ENCODE peak calls at places on chromosomes 3 and 15, in eight cellular contexts. T is spleen, N is cardiac fibroblast, Y is RWPE2, O is GM12865, D is heart right ventricle, F is fibroblast of mammary gland, V is tibial nerve. U is an unnamed sample.
A peak's percentile ranks its signal among the peaks of the same experiment; 100 is the strongest.

GRCh38 chr15:74835312-74835823 is 7.6 kb downstream of the ULK3 start:
- DNase-seq in F (peak; percentile 52), N (peak; percentile 59), O (peak; percentile 49), D (peak; percentile 49), T (no peak), Y (no peak), V (no peak), U (peak; percentile 57)

GRCh38 chr3:51977449-51978142 is 2.7 kb downstream of the ABHD14A start:
- DNase-seq in N (no peak), T (no peak), O (no peak), V (no peak), F (no peak), Y (no peak), D (no peak), U (no peak)

GRCh38 chr3:182636646-182637045 is 156.7 kb upstream of the ATP11B start:
- DNase-seq in N (peak; percentile 5), O (no peak), F (peak; percentile 2), T (no peak), Y (no peak), V (no peak), D (no peak), U (peak; percentile 3)

GRCh38 chr3:33438284-33438668 is 1.9 kb downstream of the UBP1 start:
- DNase-seq in D (no peak), F (peak; percentile 68), Y (no peak), V (no peak), T (no peak), O (peak; percentile 41), N (peak; percentile 60), U (peak; percentile 40)

GRCh38 chr15:48337626-48338025 is 6.4 kb downstream of the DUT start:
- DNase-seq in D (no peak), N (no peak), V (no peak), O (no peak), Y (no peak), F (no peak), T (no peak), U (no peak)

GRCh38 chr3:62873672-62874397 is 1.4 kb downstream of the CADPS start:
- DNase-seq in F (peak; percentile 26), V (no peak), N (no peak), D (peak; percentile 52), Y (no peak), T (peak; percentile 67), O (peak; percentile 9), U (no peak)

GRCh38 chr3:121661376-121661775 is 673 bp upstream of the HCLS1 start:
- DNase-seq in T (no peak), O (peak; percentile 41), V (no peak), Y (no peak), N (no peak), D (no peak), F (no peak), U (no peak)

GRCh38 chr3:118792191-118792590 is 242.5 kb downstream of the IGSF11 start:
- DNase-seq in T (no peak), N (no peak), V (no peak), F (no peak), O (peak; percentile 24), D (no peak), Y (no peak), U (no peak)

GRCh38 chr3:40079203-40079844 is 230.2 kb upstream of the EIF1B start:
- DNase-seq in V (no peak), N (peak; percentile 83), Y (no peak), D (no peak), O (no peak), T (no peak), F (peak; percentile 42), U (peak; percentile 69)

GRCh38 chr3:36957072-36957471 is 12.2 kb upstream of the TRANK1 start:
- DNase-seq in T (no peak), Y (no peak), N (no peak), V (no peak), D (no peak), O (no peak), F (no peak), U (no peak)

GRCh38 chr15:65791335-65792129 is 561 bp downstream of the DENND4A start:
- DNase-seq in Y (peak; percentile 74), N (peak; percentile 46), V (peak; percentile 42), D (peak; percentile 70), T (peak; percentile 91), F (peak; percentile 26), O (peak; percentile 58), U (peak; percentile 56)

GRCh38 chr3:126914226-126914625 is 68.7 kb upstream of the PLXNA1 start:
- DNase-seq in D (no peak), F (no peak), N (no peak), Y (no peak), O (no peak), T (no peak), V (no peak), U (no peak)

GRCh38 chr15:61724276-61724939 is 335.8 kb downstream of the VPS13C start:
- DNase-seq in T (no peak), N (no peak), O (no peak), F (no peak), D (no peak), V (no peak), Y (peak; percentile 69), U (no peak)

GRCh38 chr3:38636464-38636863 is 13.0 kb downstream of the SCN5A start:
- DNase-seq in F (no peak), V (no peak), N (no peak), Y (no peak), O (no peak), D (no peak), T (peak; percentile 64), U (no peak)

GRCh38 chr3:25354071-25354470 is 74.0 kb upstream of the RARB start:
- DNase-seq in N (peak; percentile 27), F (no peak), V (no peak), Y (no peak), T (no peak), O (no peak), D (no peak), U (peak; percentile 8)

GRCh38 chr3:153291052-153291689 is 129.1 kb downstream of the RAP2B start:
- DNase-seq in N (peak; percentile 63), V (no peak), D (no peak), Y (no peak), F (peak; percentile 52), O (peak; percentile 21), T (no peak), U (peak; percentile 49)

GRCh38 chr3:44186111-44186672 is 55.5 kb upstream of the TOPAZ1 start:
- DNase-seq in Y (no peak), V (no peak), N (no peak), F (no peak), T (no peak), O (no peak), D (no peak), U (no peak)

GRCh38 chr3:37491343-37491742 is 317.0 kb upstream of the LRRFIP2 start:
- DNase-seq in O (no peak), T (no peak), D (peak; percentile 25), F (no peak), N (no peak), Y (no peak), V (no peak), U (no peak)

GRCh38 chr3:50542177-50543034 is 25.1 kb downstream of the C3orf18 start:
- DNase-seq in F (peak; percentile 54), V (peak; percentile 45), N (peak; percentile 66), D (peak; percentile 64), O (peak; percentile 48), Y (no peak), T (peak; percentile 81), U (peak; percentile 67)

GRCh38 chr15:67574981-67575632 is 32.6 kb downstream of the MAP2K5 start:
- DNase-seq in N (no peak), Y (no peak), D (no peak), F (no peak), V (no peak), T (no peak), O (no peak), U (no peak)

GRCh38 chr3:69084326-69084667 is 440 bp upstream of the ARL6IP5 start:
- DNase-seq in O (no peak), F (peak; percentile 94), T (no peak), N (peak; percentile 88), Y (no peak), D (no peak), V (no peak), U (peak; percentile 81)

GRCh38 chr3:117144832-117145231 is 435.3 kb downstream of the TUSC7 start:
- DNase-seq in F (peak; percentile 74), T (no peak), O (no peak), N (peak; percentile 12), D (no peak), V (no peak), Y (no peak), U (peak; percentile 4)
- H3K4me3 ChIP-seq in F (no peak overlapping the region), T (no peak overlapping the region), O (no peak overlapping the region), N (no peak overlapping the region), D (no peak overlapping the region), V (no peak overlapping the region), Y (no peak overlapping the region), U (no peak overlapping the region)

GRCh38 chr3:54999159-54999558 is 71.3 kb upstream of the LRTM1 start:
- DNase-seq in D (no peak), F (peak; percentile 92), T (no peak), V (no peak), N (peak; percentile 96), Y (no peak), O (no peak), U (peak; percentile 95)
- TF ChIP-seq CTCF in D (no peak), F (peak; percentile 58), T (peak; percentile 17), V (no peak), N (peak; percentile 56), Y (peak; percentile 48), O (peak; percentile 1), U (peak; percentile 66)

GRCh38 chr3:112409061-112409460 is 76.1 kb downstream of the CD200 start:
- DNase-seq in N (no peak), O (no peak), D (no peak), Y (no peak), V (no peak), T (no peak), F (no peak), U (no peak)
- H3K4me3 ChIP-seq in N (no peak overlapping the region), O (no peak overlapping the region), D (no peak overlapping the region), Y (no peak overlapping the region), V (no peak overlapping the region), T (no peak overlapping the region), F (no peak overlapping the region), U (no peak overlapping the region)

GRCh38 chr3:125433611-125434041 is 58.5 kb upstream of the ZNF148 start:
- DNase-seq in F (no peak), O (peak; percentile 13), T (no peak), Y (peak; percentile 72), N (no peak), V (no peak), D (no peak), U (no peak)

GRCh38 chr3:125431912-125432587 is 56.9 kb upstream of the ZNF148 start:
- DNase-seq in D (no peak), V (no peak), Y (no peak), O (peak; percentile 54), F (no peak), N (peak; percentile 9), T (no peak), U (peak; percentile 17)

GRCh38 chr3:125431391-125431790 is 56.3 kb upstream of the ZNF148 start:
- DNase-seq in O (no peak), T (no peak), D (no peak), N (peak; percentile 50), V (no peak), F (peak; percentile 5), Y (no peak), U (peak; percentile 22)

GRCh38 chr3:125434582-125435011 is 59.5 kb upstream of the ZNF148 start:
- DNase-seq in T (no peak), Y (no peak), N (no peak), F (no peak), O (peak; percentile 74), V (no peak), D (no peak), U (no peak)

DNA sequence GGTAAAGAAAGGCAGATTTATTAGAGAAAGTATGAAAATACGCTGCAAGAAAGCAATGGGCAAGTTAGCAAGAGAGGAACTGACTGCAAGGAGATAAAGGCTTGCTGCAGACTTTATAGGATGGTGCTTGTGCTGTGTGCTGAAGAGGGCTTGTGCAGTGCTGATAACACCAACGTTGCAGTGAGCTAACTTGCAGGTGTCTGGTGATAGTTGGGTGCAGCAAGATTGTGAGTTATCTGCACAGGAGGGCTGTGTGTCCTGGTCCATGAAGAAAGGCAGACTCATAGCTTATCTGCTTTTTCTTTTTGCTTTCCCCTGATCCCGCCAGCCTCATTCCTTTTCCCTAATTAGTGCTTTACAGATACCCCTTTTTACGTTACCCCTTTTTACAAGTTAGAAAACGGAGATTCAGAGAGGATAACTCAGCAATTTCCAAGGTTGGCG is 58.0 kb upstream of the ZNF148 start:
- DNase-seq in T (no peak), F (no peak), V (no peak), N (no peak), O (no peak), Y (no peak), D (no peak), U (no peak)
- TF ChIP-seq CTCF in T (no peak), F (no peak), V (no peak), N (no peak), O (no peak), Y (no peak), D (no peak), U (no peak)

U was measured in fibroblast of pulmonary artery.